ENCODE peak calls at places on chromosomes 1 and 21, in seven cellular contexts. One of them, this sample, is unnamed.

GRCh38 chr21:34894401-34894800 is 154.7 kb downstream of the RUNX1 start:
- DNase-seq in dorsolateral prefrontal cortex: no peak
- DNase-seq in cardiac fibroblast: no peak
- DNase-seq in BJ: no peak
- DNase-seq in endodermal cell: no peak
- DNase-seq in GM12865: no peak
- DNase-seq in AG04449: no peak
- DNase-seq in this sample: no peak

GRCh38 chr1:92961896-92962752 is 862 bp upstream of the DIPK1A start:
- DNase-seq in BJ: peak
- DNase-seq in dorsolateral prefrontal cortex: no peak
- DNase-seq in AG04449: no peak
- DNase-seq in GM12865: peak
- DNase-seq in endodermal cell: peak
- DNase-seq in cardiac fibroblast: peak
- DNase-seq in this sample: no peak

GRCh38 chr1:87062687-87063086 is 148.3 kb downstream of the HS2ST1 start:
- DNase-seq in dorsolateral prefrontal cortex: no peak
- DNase-seq in cardiac fibroblast: no peak
- DNase-seq in GM12865: no peak
- DNase-seq in BJ: no peak
- DNase-seq in AG04449: no peak
- DNase-seq in endodermal cell: no peak
- DNase-seq in this sample: no peak

GRCh38 chr1:92951141-92951582 is 10.1 kb downstream of the DIPK1A start:
- DNase-seq in AG04449: no peak
- DNase-seq in endodermal cell: no peak
- DNase-seq in BJ: peak
- DNase-seq in dorsolateral prefrontal cortex: no peak
- DNase-seq in cardiac fibroblast: peak
- DNase-seq in GM12865: peak
- DNase-seq in this sample: peak

GRCh38 chr1:156655904-156656516 is 14.1 kb downstream of the BCAN start:
- DNase-seq in AG04449: no peak
- DNase-seq in cardiac fibroblast: no peak
- DNase-seq in dorsolateral prefrontal cortex: no peak
- DNase-seq in endodermal cell: no peak
- DNase-seq in BJ: no peak
- DNase-seq in GM12865: no peak
- DNase-seq in this sample: no peak

GRCh38 chr1:5329068-5329739 is 663.0 kb downstream of the NPHP4 start:
- DNase-seq in BJ: no peak
- DNase-seq in dorsolateral prefrontal cortex: no peak
- DNase-seq in GM12865: no peak
- DNase-seq in endodermal cell: no peak
- DNase-seq in cardiac fibroblast: no peak
- DNase-seq in AG04449: no peak
- DNase-seq in this sample: no peak

GRCh38 chr1:95685091-95685490 is 451.1 kb downstream of the RWDD3 start:
- DNase-seq in BJ: no peak
- DNase-seq in GM12865: no peak
- DNase-seq in AG04449: no peak
- DNase-seq in endodermal cell: peak
- DNase-seq in dorsolateral prefrontal cortex: no peak
- DNase-seq in cardiac fibroblast: no peak
- DNase-seq in this sample: no peak

GRCh38 chr1:110174961-110175360 is 24.7 kb downstream of the SLC6A17 start:
- DNase-seq in endodermal cell: no peak
- DNase-seq in GM12865: no peak
- DNase-seq in cardiac fibroblast: no peak
- DNase-seq in AG04449: no peak
- DNase-seq in dorsolateral prefrontal cortex: no peak
- DNase-seq in BJ: no peak
- DNase-seq in this sample: no peak

GRCh38 chr1:147223740-147224615 is 1.2 kb downstream of the FMO5 start:
- DNase-seq in endodermal cell: no peak
- DNase-seq in BJ: no peak
- DNase-seq in GM12865: no peak
- DNase-seq in dorsolateral prefrontal cortex: no peak
- DNase-seq in AG04449: no peak
- DNase-seq in cardiac fibroblast: no peak
- DNase-seq in this sample: no peak

GRCh38 chr1:77313491-77313890 is 31.7 kb downstream of the AK5 start:
- DNase-seq in GM12865: peak
- DNase-seq in AG04449: no peak
- DNase-seq in BJ: no peak
- DNase-seq in dorsolateral prefrontal cortex: no peak
- DNase-seq in endodermal cell: peak
- DNase-seq in cardiac fibroblast: peak
- DNase-seq in this sample: no peak

GRCh38 chr1:18470650-18471355 is 9.9 kb upstream of the KLHDC7A start:
- DNase-seq in AG04449: no peak
- DNase-seq in GM12865: no peak
- DNase-seq in endodermal cell: peak
- DNase-seq in dorsolateral prefrontal cortex: no peak
- DNase-seq in cardiac fibroblast: no peak
- DNase-seq in BJ: no peak
- DNase-seq in this sample: no peak

GRCh38 chr1:61297887-61298286 is 215.5 kb downstream of the NFIA start:
- DNase-seq in endodermal cell: no peak
- DNase-seq in dorsolateral prefrontal cortex: no peak
- DNase-seq in GM12865: no peak
- DNase-seq in cardiac fibroblast: no peak
- DNase-seq in BJ: no peak
- DNase-seq in AG04449: no peak
- DNase-seq in this sample: no peak

GRCh38 chr1:28066393-28067154 is 21.8 kb downstream of the EYA3 start:
- DNase-seq in BJ: no peak
- DNase-seq in endodermal cell: no peak
- DNase-seq in cardiac fibroblast: no peak
- DNase-seq in GM12865: no peak
- DNase-seq in AG04449: no peak
- DNase-seq in dorsolateral prefrontal cortex: no peak
- DNase-seq in this sample: no peak

GRCh38 chr1:59596432-59596831 is 218.3 kb upstream of the HOOK1 start:
- DNase-seq in GM12865: no peak
- DNase-seq in AG04449: no peak
- DNase-seq in BJ: peak
- DNase-seq in cardiac fibroblast: peak
- DNase-seq in endodermal cell: peak
- DNase-seq in dorsolateral prefrontal cortex: no peak
- DNase-seq in this sample: peak

GRCh38 chr1:198157847-198158765 is 1.3 kb downstream of the NEK7 start:
- DNase-seq in AG04449: no peak
- DNase-seq in endodermal cell: peak
- DNase-seq in GM12865: peak
- DNase-seq in cardiac fibroblast: peak
- DNase-seq in dorsolateral prefrontal cortex: no peak
- DNase-seq in BJ: no peak
- DNase-seq in this sample: no peak

GRCh38 chr1:37553598-37553926 is 531 bp downstream of the SNIP1 start:
- DNase-seq in AG04449: no peak
- DNase-seq in BJ: no peak
- DNase-seq in GM12865: no peak
- DNase-seq in endodermal cell: no peak
- DNase-seq in cardiac fibroblast: no peak
- DNase-seq in dorsolateral prefrontal cortex: no peak
- DNase-seq in this sample: no peak

GRCh38 chr1:1117469-1117831 is 1.6 kb upstream of the C1orf159 start:
- DNase-seq in endodermal cell: peak
- DNase-seq in dorsolateral prefrontal cortex: no peak
- DNase-seq in cardiac fibroblast: no peak
- DNase-seq in AG04449: no peak
- DNase-seq in BJ: no peak
- DNase-seq in GM12865: no peak
- DNase-seq in this sample: no peak

DNA sequence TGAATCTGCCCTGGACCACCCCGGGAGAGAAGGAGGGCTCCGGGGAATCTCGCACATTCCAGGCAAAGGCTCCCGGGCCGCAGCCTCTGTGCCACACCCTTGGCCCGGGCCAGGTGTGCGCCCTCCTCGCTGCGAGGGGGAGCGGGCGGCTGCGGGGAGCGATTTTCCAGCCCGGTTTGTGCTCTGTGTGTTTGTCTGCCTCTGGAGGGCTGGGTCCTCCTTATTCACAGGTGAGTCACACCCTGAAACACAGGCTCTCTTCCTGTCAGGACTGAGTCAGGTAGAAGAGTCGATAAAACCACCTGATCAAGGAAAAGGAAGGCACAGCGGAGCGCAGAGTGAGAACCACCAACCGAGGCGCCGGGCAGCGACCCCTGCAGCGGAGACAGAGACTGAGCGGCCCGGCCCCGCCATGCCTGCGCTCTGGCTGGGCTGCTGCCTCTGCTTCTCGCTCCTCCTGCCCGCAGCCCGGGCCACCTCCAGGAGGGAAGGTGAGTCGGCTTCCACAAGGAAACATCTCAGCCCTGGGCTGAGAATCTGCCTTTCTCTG is at the start of gene LAMC2:
- DNase-seq in cardiac fibroblast: peak
- DNase-seq in AG04449: no peak
- DNase-seq in BJ: no peak
- DNase-seq in dorsolateral prefrontal cortex: no peak
- DNase-seq in GM12865: no peak
- DNase-seq in endodermal cell: peak
- DNase-seq in this sample: peak
- H3K4me3 ChIP-seq in cardiac fibroblast: no peak
- H3K4me3 ChIP-seq in AG04449: peak
- H3K4me3 ChIP-seq in BJ: no peak
- H3K4me3 ChIP-seq in dorsolateral prefrontal cortex: no peak
- H3K4me3 ChIP-seq in GM12865: no peak
- H3K4me3 ChIP-seq in endodermal cell: peak
- H3K4me3 ChIP-seq in this sample: peak

GRCh38 chr21:30629173-30629572 is 5.8 kb upstream of the KRTAP20-2 start:
- DNase-seq in dorsolateral prefrontal cortex: no peak
- DNase-seq in GM12865: no peak
- DNase-seq in endodermal cell: no peak
- DNase-seq in BJ: no peak
- DNase-seq in cardiac fibroblast: peak
- DNase-seq in AG04449: no peak
- DNase-seq in this sample: no peak

GRCh38 chr21:30623362-30623761 is 2.9 kb downstream of the KRTAP20-4 start:
- DNase-seq in AG04449: no peak
- DNase-seq in dorsolateral prefrontal cortex: no peak
- DNase-seq in GM12865: no peak
- DNase-seq in endodermal cell: no peak
- DNase-seq in BJ: no peak
- DNase-seq in cardiac fibroblast: no peak
- DNase-seq in this sample: no peak

GRCh38 chr21:30625449-30625848 is 5.0 kb downstream of the KRTAP20-4 start:
- DNase-seq in cardiac fibroblast: no peak
- DNase-seq in dorsolateral prefrontal cortex: no peak
- DNase-seq in GM12865: no peak
- DNase-seq in BJ: no peak
- DNase-seq in AG04449: no peak
- DNase-seq in endodermal cell: no peak
- DNase-seq in this sample: no peak

DNA sequence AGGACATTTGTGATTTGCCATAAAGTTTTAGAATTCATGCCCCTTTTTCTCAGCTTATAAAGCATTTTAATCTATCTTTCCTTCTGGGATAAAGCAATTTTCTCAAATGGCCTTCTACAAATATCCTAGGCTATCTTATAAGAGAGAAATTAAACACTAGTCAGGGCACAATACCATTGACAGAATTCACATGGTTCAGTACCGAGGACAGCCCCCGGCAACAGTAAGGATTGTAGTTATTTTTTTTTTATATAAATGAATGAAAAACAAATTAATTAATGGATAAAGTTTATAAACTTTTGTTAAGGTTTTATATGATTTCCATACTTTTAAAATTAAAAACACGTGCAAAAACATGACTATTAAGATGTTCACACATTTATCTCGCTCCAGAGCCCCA is 6.9 kb upstream of the KRTAP20-2 start:
- DNase-seq in cardiac fibroblast: no peak
- DNase-seq in AG04449: no peak
- DNase-seq in endodermal cell: no peak
- DNase-seq in BJ: no peak
- DNase-seq in dorsolateral prefrontal cortex: no peak
- DNase-seq in GM12865: no peak
- DNase-seq in this sample: no peak
- TF ChIP-seq CTCF in cardiac fibroblast: no peak
- TF ChIP-seq CTCF in AG04449: no peak
- TF ChIP-seq CTCF in endodermal cell: no peak
- TF ChIP-seq CTCF in BJ: no peak
- TF ChIP-seq CTCF in dorsolateral prefrontal cortex: no peak
- TF ChIP-seq CTCF in GM12865: no peak
- TF ChIP-seq CTCF in this sample: no peak

GRCh38 chr1:27011058-27011764 is 1.4 kb downstream of the TENT5B start:
- DNase-seq in AG04449: no peak
- DNase-seq in cardiac fibroblast: peak
- DNase-seq in BJ: no peak
- DNase-seq in endodermal cell: peak
- DNase-seq in GM12865: no peak
- DNase-seq in dorsolateral prefrontal cortex: no peak
- DNase-seq in this sample: no peak
- H3K4me3 ChIP-seq in AG04449: peak
- H3K4me3 ChIP-seq in cardiac fibroblast: peak
- H3K4me3 ChIP-seq in BJ: no peak
- H3K4me3 ChIP-seq in endodermal cell: peak
- H3K4me3 ChIP-seq in GM12865: no peak
- H3K4me3 ChIP-seq in dorsolateral prefrontal cortex: no peak
- H3K4me3 ChIP-seq in this sample: no peak

DNA sequence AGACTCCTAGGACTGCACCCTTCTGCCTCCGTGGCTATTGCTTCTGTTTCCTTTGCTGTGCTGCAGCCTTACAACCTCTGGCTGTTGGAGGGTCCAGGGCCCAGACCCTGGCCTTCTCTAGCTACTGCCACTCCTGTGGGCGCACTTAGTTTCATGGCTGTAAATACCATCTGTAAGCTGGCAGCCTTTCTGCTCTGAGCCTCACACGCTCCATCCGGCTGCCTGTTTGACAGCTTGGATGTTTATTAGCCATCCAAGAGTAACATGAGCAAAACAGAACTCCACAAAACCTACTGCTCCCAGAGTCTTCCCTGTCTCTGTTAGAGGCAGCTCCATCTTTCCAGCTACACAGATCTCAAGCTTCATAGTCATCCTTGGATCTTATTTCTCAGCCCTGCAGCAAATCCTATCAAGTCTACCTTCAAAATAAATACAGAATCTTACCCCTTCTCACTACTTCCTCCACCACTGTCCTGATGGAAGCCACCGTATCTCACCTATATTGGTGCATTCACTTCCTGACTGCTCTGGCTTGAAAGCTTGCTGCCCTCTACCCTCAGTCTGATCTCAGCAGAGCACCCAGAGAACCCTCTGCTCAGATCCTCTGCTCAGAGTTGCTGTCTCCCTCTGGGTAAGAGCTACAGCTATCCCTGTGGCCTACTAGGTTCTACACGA is 19.1 kb downstream of the SLC25A33 start:
- DNase-seq in endodermal cell: no peak
- DNase-seq in BJ: no peak
- DNase-seq in AG04449: no peak
- DNase-seq in dorsolateral prefrontal cortex: no peak
- DNase-seq in GM12865: no peak
- DNase-seq in cardiac fibroblast: no peak
- DNase-seq in this sample: no peak
- TF ChIP-seq CTCF in endodermal cell: no peak
- TF ChIP-seq CTCF in BJ: no peak
- TF ChIP-seq CTCF in AG04449: no peak
- TF ChIP-seq CTCF in dorsolateral prefrontal cortex: no peak
- TF ChIP-seq CTCF in GM12865: no peak
- TF ChIP-seq CTCF in cardiac fibroblast: no peak
- TF ChIP-seq CTCF in this sample: no peak

This sample was measured in epithelial cell of proximal tubule.